ENCODE peak calls at places on chromosome 13, in four cellular contexts. Q is GM12878, P is fibroblast of lung, M is astrocyte. R is an unnamed sample.
A peak's percentile ranks its signal among the peaks of the same experiment; 100 is the strongest.

GRCh38 chr13:38921081-38921480 is 69.5 kb downstream of the STOML3 start:
- DNase-seq in Q (no peak), P (no peak), M (no peak), R (no peak)

GRCh38 chr13:24165746-24166145 is 5.2 kb downstream of the SPATA13 start:
- DNase-seq in Q (no peak), P (peak; percentile 54), M (peak; percentile 59), R (no peak)

GRCh38 chr13:36352350-36352749 is 6.2 kb upstream of the SPART start:
- DNase-seq in Q (no peak), P (no peak), M (peak; percentile 73), R (no peak)

GRCh38 chr13:34243396-34243795 is 425.4 kb downstream of the RFC3 start:
- DNase-seq in Q (no peak), P (no peak), M (no peak), R (no peak)

GRCh38 chr13:102402292-102402691 is 444 bp upstream of the FGF14 start:
- DNase-seq in Q (no peak), P (peak; percentile 70), M (peak; percentile 44), R (no peak)

GRCh38 chr13:102707465-102707864 is 12.6 kb upstream of the METTL21C start:
- DNase-seq in Q (no peak), P (peak; percentile 92), M (peak; percentile 91), R (peak; percentile 90)

GRCh38 chr13:71874490-71874889 is 7.5 kb upstream of the DACH1 start:
- DNase-seq in Q (no peak), P (no peak), M (no peak), R (no peak)

GRCh38 chr13:98978280-98978679 is 416 bp upstream of the DOCK9 start:
- DNase-seq in Q (no peak), P (peak; percentile 72), M (peak; percentile 97), R (peak; percentile 62)

GRCh38 chr13:113849981-113850721 is 13.7 kb downstream of the GAS6 start:
- DNase-seq in Q (no peak), P (no peak), M (no peak), R (no peak)

GRCh38 chr13:113552079-113552478 is 32.5 kb upstream of the TFDP1 start:
- DNase-seq in Q (no peak), P (no peak), M (no peak), R (no peak)

GRCh38 chr13:27005556-27005955 is 166.1 kb downstream of the USP12 start:
- DNase-seq in Q (no peak), P (no peak), M (peak; percentile 24), R (no peak)

GRCh38 chr13:33543631-33544030 is 258.1 kb upstream of the STARD13 start:
- DNase-seq in Q (no peak), P (peak; percentile 38), M (no peak), R (no peak)

GRCh38 chr13:19158526-19158925 is 23.1 kb downstream of the TUBA3C start:
- DNase-seq in Q (no peak), P (no peak), M (no peak), R (no peak)

GRCh38 chr13:42000836-42001235 is 39.9 kb upstream of the VWA8 start:
- DNase-seq in Q (no peak), P (no peak), M (peak; percentile 44), R (no peak)

GRCh38 chr13:43785681-43786471 is 896 bp downstream of the ENOX1 start:
- DNase-seq in Q (no peak), P (peak; percentile 77), M (peak; percentile 55), R (no peak)

GRCh38 chr13:66036024-66036614 is 1194.0 kb downstream of the PCDH9 start:
- DNase-seq in Q (no peak), P (no peak), M (peak; percentile 27), R (no peak)

GRCh38 chr13:39945226-39945625 is 289.8 kb downstream of the COG6 start:
- DNase-seq in Q (no peak), P (no peak), M (no peak), R (no peak)

GRCh38 chr13:33351324-33351723 is 65.8 kb upstream of the STARD13 start:
- DNase-seq in Q (no peak), P (peak; percentile 50), M (peak; percentile 55), R (no peak)

GRCh38 chr13:97258801-97259200 is 36.7 kb downstream of the MBNL2 start:
- DNase-seq in Q (no peak), P (no peak), M (peak; percentile 74), R (no peak)

GRCh38 chr13:98576963-98577822 is at the start of gene STK24:
- DNase-seq in Q (no peak), P (peak; percentile 84), M (peak; percentile 64), R (no peak)

GRCh38 chr13:57633950-57634828 is 2.6 kb downstream of the PCDH17 start:
- DNase-seq in Q (no peak), P (no peak), M (peak; percentile 22), R (no peak)
- H3K27ac ChIP-seq in Q (no peak overlapping the region), P (no peak overlapping the region), M (no peak overlapping the region), R (no peak overlapping the region)

GRCh38 chr13:45876781-45877180 is 25.2 kb upstream of the SIAH3 start:
- DNase-seq in Q (no peak), P (no peak), M (no peak), R (no peak)

GRCh38 chr13:45880242-45880641 is 28.7 kb upstream of the SIAH3 start:
- DNase-seq in Q (no peak), P (no peak), M (no peak), R (no peak)

GRCh38 chr13:45882626-45883025 is 31.1 kb upstream of the SIAH3 start:
- DNase-seq in Q (no peak), P (no peak), M (no peak), R (no peak)

GRCh38 chr13:45878966-45879365 is 27.4 kb upstream of the SIAH3 start:
- DNase-seq in Q (no peak), P (no peak), M (no peak), R (no peak)

DNA sequence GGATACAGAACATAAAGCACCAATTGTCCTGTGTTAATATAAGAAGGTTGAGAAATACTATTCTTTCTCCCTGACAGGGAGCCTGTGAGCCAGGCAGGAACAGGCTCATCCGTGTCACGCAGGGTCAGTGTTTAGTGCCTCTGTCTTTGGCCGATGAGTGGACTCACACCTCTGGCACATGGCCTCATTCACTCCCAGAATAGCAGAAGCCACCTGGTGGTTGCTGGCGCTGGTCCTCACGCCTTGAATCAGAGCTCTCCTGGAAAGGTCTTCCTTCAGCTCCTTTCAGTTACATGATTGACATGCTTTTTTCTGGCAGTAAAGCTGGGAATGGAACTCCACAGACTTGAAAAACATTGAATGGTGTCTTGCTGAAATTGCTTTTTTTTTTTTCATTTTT is 28.1 kb upstream of the SIAH3 start:
- DNase-seq in Q (no peak), P (no peak), M (no peak), R (no peak)
- TF ChIP-seq CTCF in Q (peak; percentile 19), P (no peak), M (peak; percentile 19), R (peak; percentile 69)

DNA sequence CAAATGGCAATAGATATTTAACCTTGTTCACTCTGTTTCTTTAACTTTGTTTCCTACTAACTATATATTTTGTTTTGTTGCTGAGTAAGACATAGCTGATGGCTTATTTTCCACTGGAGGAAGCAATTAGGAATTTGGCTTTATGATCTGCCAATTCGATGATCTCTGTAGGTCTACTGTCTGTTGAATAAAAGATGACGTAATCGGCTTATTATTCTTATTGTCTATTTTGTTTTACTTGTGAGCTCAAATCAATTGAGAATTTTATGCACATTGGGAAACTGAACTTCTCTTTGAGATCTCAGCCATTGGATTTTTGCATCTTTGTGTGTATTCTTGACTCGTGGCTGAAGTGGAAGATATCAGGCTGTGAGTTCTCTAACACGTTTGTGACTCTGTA is 862.6 kb downstream of the EFNB2 start:
- DNase-seq in Q (no peak), P (no peak), M (no peak), R (no peak)
- TF ChIP-seq EZH2 in Q (no peak), P (no peak), M (no peak), R (no peak)

GRCh38 chr13:62171697-62172096 is 756.0 kb upstream of the PCDH20 start:
- DNase-seq in Q (no peak), P (no peak), M (no peak), R (no peak)

GRCh38 chr13:62176051-62176450 is 760.4 kb upstream of the PCDH20 start:
- DNase-seq in Q (no peak), P (no peak), M (peak; percentile 22), R (no peak)
- H3K27ac ChIP-seq in Q (no peak overlapping the region), P (no peak overlapping the region), M (no peak overlapping the region), R (no peak overlapping the region)

R was measured in keratinocyte.